ENCODE peak calls at places on chromosomes 16 and 17, in eight cellular contexts. L, E, C, Y, D, P, V and R are unnamed samples.

GRCh38 chr16:47492428-47493357 is 31.6 kb downstream of the PHKB start:
- DNase-seq in D (peak; percentile 35), P (no peak), V (peak; percentile 58), C (peak; percentile 74), Y (peak; percentile 11), L (no peak), E (no peak), R (no peak)

GRCh38 chr16:27640277-27640600 is 90.3 kb downstream of the KATNIP start:
- DNase-seq in Y (no peak), E (no peak), C (no peak), P (no peak), D (no peak), V (no peak), L (no peak), R (peak; percentile 73)

GRCh38 chr16:84270531-84270930 is 24.1 kb upstream of the WFDC1 start:
- DNase-seq in E (no peak), L (no peak), Y (no peak), P (no peak), C (no peak), D (no peak), V (no peak), R (no peak)

GRCh38 chr17:43368740-43369506 is 29.9 kb upstream of the ARL4D start:
- DNase-seq in E (peak; percentile 77), L (peak; percentile 77), P (peak; percentile 95), C (peak; percentile 76), D (peak; percentile 81), V (peak; percentile 84), Y (peak; percentile 61), R (no peak)

GRCh38 chr17:51853857-51854256 is 304.7 kb downstream of the CA10 start:
- DNase-seq in L (no peak), D (no peak), Y (no peak), E (no peak), P (no peak), V (peak; percentile 37), C (no peak), R (no peak)

GRCh38 chr17:62125307-62125706 is 60.2 kb upstream of the MED13 start:
- DNase-seq in P (no peak), L (no peak), D (no peak), C (no peak), V (no peak), E (no peak), Y (no peak), R (no peak)

GRCh38 chr16:27644165-27644564 is 94.2 kb downstream of the KATNIP start:
- DNase-seq in P (no peak), L (no peak), C (no peak), V (no peak), Y (no peak), D (no peak), E (no peak), R (no peak)

GRCh38 chr17:29800457-29800856 is 129.6 kb downstream of the SSH2 start:
- DNase-seq in E (no peak), L (no peak), V (no peak), P (no peak), C (no peak), Y (no peak), D (no peak), R (no peak)

GRCh38 chr16:68227183-68227793 is 8.6 kb downstream of the ESRP2 start:
- DNase-seq in E (no peak), C (no peak), P (no peak), D (no peak), V (no peak), L (no peak), Y (no peak), R (no peak)

GRCh38 chr17:82875418-82875856 is 35.6 kb upstream of the ZNF750 start:
- DNase-seq in L (peak; percentile 83), V (no peak), D (no peak), P (no peak), Y (no peak), C (no peak), E (no peak), R (no peak)

GRCh38 chr16:79971237-79971572 is 370.7 kb upstream of the MAF start:
- DNase-seq in E (no peak), D (no peak), Y (no peak), L (no peak), P (no peak), C (no peak), V (no peak), R (no peak)

GRCh38 chr17:68491381-68491849 is 20.8 kb upstream of the PRKAR1A start:
- DNase-seq in P (no peak), E (no peak), V (peak; percentile 49), L (no peak), C (no peak), D (peak; percentile 5), Y (no peak), R (no peak)

GRCh38 chr17:30273373-30273772 is 18.4 kb downstream of the BLMH start:
- DNase-seq in P (no peak), Y (no peak), D (no peak), L (no peak), C (no peak), V (no peak), E (no peak), R (no peak)

GRCh38 chr16:28846933-28847273 is 755 bp upstream of the TUFM start:
- DNase-seq in L (no peak), Y (no peak), E (peak; percentile 9), D (no peak), V (no peak), P (no peak), C (no peak), R (no peak)

GRCh38 chr17:43601280-43602050 is 55.3 kb upstream of the ETV4 start:
- DNase-seq in C (no peak), E (no peak), D (no peak), Y (no peak), P (no peak), L (no peak), V (no peak), R (no peak)

GRCh38 chr16:48366165-48367093 is 18.8 kb downstream of the SIAH1 start:
- DNase-seq in Y (peak; percentile 38), E (peak; percentile 11), P (peak; percentile 62), L (peak; percentile 89), C (peak; percentile 33), D (no peak), V (peak; percentile 65), R (no peak)

GRCh38 chr17:29216856-29217255 is 29.8 kb upstream of the CRYBA1 start:
- DNase-seq in Y (no peak), V (no peak), D (no peak), E (no peak), C (no peak), L (no peak), P (no peak), R (no peak)

GRCh38 chr17:6666077-6666521 is 14.5 kb downstream of the C17orf100 start:
- DNase-seq in P (peak; percentile 73), D (peak; percentile 59), Y (peak; percentile 27), L (peak; percentile 67), E (peak; percentile 78), V (peak; percentile 72), C (peak; percentile 60), R (peak; percentile 14)
- H3K27ac ChIP-seq in P (no peak overlapping the region), D (no peak overlapping the region), Y (no peak overlapping the region), L (no peak overlapping the region), E (no peak overlapping the region), V (no peak overlapping the region), C (no peak overlapping the region), R (no peak overlapping the region)

DNA sequence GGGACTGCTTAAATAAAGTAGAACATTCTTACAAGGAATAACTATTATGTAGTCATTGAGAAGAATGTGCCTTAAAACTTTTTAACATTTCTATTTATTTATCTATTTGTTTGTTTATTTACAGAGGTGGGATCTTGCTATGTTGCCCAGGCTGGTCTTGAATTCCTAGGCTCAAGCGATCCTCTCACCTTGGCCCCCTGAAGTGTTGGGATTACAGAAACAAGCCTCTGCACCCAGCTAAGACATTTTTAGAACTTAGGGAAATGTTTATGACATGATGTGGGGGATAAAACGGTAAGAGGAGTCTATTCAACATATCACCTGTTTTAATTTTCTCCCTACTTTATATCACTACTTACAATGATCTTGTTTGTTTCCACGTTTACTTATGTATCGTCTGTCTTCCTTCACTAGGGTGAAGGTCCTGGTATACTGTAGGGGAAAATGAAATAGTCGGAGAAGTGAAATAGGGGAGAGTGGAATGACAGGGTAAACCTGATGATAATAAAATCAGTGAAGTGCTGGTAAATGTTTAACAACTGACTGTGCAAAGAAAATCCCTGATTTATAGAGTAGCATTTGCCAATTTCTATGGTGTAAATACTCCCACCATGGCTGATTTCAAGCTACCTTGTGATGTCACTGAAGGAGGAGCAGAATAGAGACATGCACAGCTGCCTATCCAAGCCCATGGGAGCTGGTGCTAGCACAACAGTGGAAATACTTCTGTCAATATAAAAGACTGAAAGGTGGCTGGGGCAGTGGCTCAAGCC is 16.0 kb upstream of the HAPSTR1 start:
- DNase-seq in E (no peak), V (no peak), L (no peak), Y (no peak), D (no peak), P (no peak), C (no peak), R (no peak)
- H3K27ac ChIP-seq in E (no peak overlapping the region), V (no peak overlapping the region), L (peak overlapping the region; percentile 83), Y (no peak overlapping the region), D (no peak overlapping the region), P (peak overlapping the region; percentile 97), C (no peak overlapping the region), R (no peak overlapping the region)

DNA sequence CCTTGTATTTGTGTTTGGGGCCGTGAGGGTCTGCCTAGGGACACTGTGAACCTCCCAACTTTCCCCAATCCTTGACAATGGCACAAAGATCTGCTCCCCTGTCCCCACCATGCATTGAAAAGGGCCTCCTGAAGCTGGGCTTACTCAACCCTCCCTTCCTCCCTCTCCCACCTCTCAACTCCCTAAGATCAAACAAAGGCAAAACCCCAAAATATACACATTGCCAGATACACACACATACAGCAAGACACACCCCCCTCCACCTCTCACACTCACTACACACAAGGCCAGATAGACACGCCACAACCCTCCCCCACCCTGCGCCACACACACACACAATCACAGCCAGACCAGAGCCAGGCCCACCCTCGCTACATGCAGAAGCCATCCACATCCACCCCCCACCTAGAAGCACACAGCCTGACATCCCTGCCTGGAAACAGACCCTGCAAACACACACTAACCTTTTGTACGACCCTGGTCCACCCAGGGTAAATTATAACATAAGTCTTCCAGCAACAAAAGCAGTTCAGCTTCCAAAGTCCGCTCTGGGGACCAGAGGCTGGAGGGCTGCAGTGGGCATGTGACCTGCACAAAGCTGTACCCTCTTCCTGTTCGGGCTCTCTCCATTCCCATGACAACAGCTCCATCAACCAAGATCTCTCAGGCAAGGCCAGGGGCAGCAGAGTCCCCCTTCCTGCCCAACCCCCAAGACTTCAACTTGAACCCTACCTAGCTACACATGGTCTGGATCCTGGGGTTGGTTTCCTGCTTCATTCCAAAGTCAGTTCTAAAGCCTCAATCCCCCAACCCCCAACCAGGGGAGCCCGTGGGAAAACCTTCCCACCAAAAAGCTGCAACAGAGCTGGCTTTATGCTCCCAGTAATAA is 1.9 kb downstream of the PCGF2 start:
- DNase-seq in V (peak; percentile 29), L (no peak), Y (no peak), P (no peak), D (no peak), C (no peak), E (no peak), R (no peak)
- H3K27ac ChIP-seq in V (no peak overlapping the region), L (no peak overlapping the region), Y (no peak overlapping the region), P (no peak overlapping the region), D (no peak overlapping the region), C (peak overlapping the region; percentile 91), E (no peak overlapping the region), R (no peak overlapping the region)

GRCh38 chr17:57622327-57622885 is 122.7 kb downstream of the CCDC182 start:
- DNase-seq in D (no peak), L (no peak), C (no peak), Y (no peak), E (no peak), V (no peak), P (no peak), R (no peak)
- H3K27ac ChIP-seq in D (no peak overlapping the region), L (no peak overlapping the region), C (no peak overlapping the region), Y (no peak overlapping the region), E (no peak overlapping the region), V (no peak overlapping the region), P (peak overlapping the region; percentile 52), R (no peak overlapping the region)